ENCODE peak calls at places on chromosomes 5 and 9, in six cellular contexts. Q is RPMI7951; B is NCI-H69; A is HFFc6; R is H9; X is activated naive CD4-positive, alpha-beta T cell treated with Interleukin-2 at 50 U/mL for 16 hours. G is an unnamed sample.

GRCh38 chr5:142843029-142843905 is 73.1 kb downstream of the ARHGAP26 start:
- DNase-seq in A (no peak), R (no peak), X (no peak), B (no peak), Q (no peak), G (no peak)

GRCh38 chr9:90916147-90916734 is 114.6 kb downstream of the SYK start:
- DNase-seq in A (no peak), R (no peak), X (no peak), B (no peak), Q (no peak), G (no peak)

GRCh38 chr9:69379250-69379982 is 54.4 kb downstream of the ENTREP1 start:
- DNase-seq in A (peak; percentile 11), X (no peak), Q (peak; percentile 80), R (no peak), B (no peak), G (peak; percentile 21)

GRCh38 chr5:11047051-11047450 is 286.0 kb upstream of the DAP start:
- DNase-seq in Q (peak; percentile 46), X (no peak), B (no peak), A (no peak), R (no peak), G (no peak)

GRCh38 chr5:1546556-1546955 is 22.8 kb upstream of the LPCAT1 start:
- DNase-seq in B (no peak), R (no peak), A (no peak), X (no peak), Q (no peak), G (no peak)

GRCh38 chr5:103919526-103919925 is 356.9 kb upstream of the NUDT12 start:
- DNase-seq in B (no peak), X (no peak), R (no peak), A (no peak), Q (no peak), G (peak; percentile 10)

GRCh38 chr9:135215571-135216161 is 128.2 kb downstream of the OLFM1 start:
- DNase-seq in Q (peak; percentile 21), B (peak; percentile 72), X (no peak), R (no peak), A (no peak), G (peak; percentile 58)

GRCh38 chr9:129757045-129757444 is 4.2 kb upstream of the PTGES start:
- DNase-seq in A (no peak), X (no peak), R (no peak), B (no peak), Q (no peak), G (no peak)

GRCh38 chr5:1262381-1262780 is 32.5 kb downstream of the TERT start:
- DNase-seq in R (no peak), Q (peak; percentile 4), X (no peak), B (no peak), A (no peak), G (no peak)

GRCh38 chr9:130975156-130975555 is 33.8 kb upstream of the LAMC3 start:
- DNase-seq in Q (no peak), B (no peak), A (no peak), R (no peak), X (no peak), G (no peak)

GRCh38 chr5:36659406-36659805 is 53.0 kb downstream of the SLC1A3 start:
- DNase-seq in R (no peak), Q (no peak), X (no peak), B (no peak), A (no peak), G (no peak)

GRCh38 chr5:99025298-99026045 is 96.7 kb upstream of the CHD1 start:
- DNase-seq in B (no peak), Q (no peak), A (no peak), R (no peak), X (no peak), G (peak; percentile 51)

GRCh38 chr5:179314606-179315355 is 30.5 kb downstream of the ADAMTS2 start:
- DNase-seq in X (no peak), R (no peak), B (no peak), Q (no peak), A (no peak), G (no peak)

GRCh38 chr9:38083858-38084555 is 15.0 kb upstream of the SHB start:
- DNase-seq in B (no peak), X (no peak), Q (peak; percentile 63), A (no peak), R (no peak), G (no peak)

GRCh38 chr9:123225374-123225813 is 43.0 kb downstream of the STRBP start:
- DNase-seq in Q (peak; percentile 72), X (peak; percentile 66), A (peak; percentile 72), B (peak; percentile 69), R (peak; percentile 71), G (peak; percentile 57)

GRCh38 chr5:152532714-152533113 is 127.6 kb upstream of the NMUR2 start:
- DNase-seq in A (peak; percentile 62), X (no peak), Q (peak; percentile 39), R (no peak), B (peak; percentile 85), G (peak; percentile 74)

GRCh38 chr5:20276959-20277263 is 288.9 kb upstream of the CDH18 start:
- DNase-seq in A (no peak), R (peak; percentile 31), Q (no peak), B (no peak), X (no peak), G (no peak)

GRCh38 chr5:71573611-71574010 is 13.5 kb upstream of the MCCC2 start:
- DNase-seq in A (no peak), X (no peak), B (no peak), Q (no peak), R (no peak), G (peak; percentile 53)

GRCh38 chr5:87127956-87128687 is 139.6 kb upstream of the RASA1 start:
- DNase-seq in B (peak; percentile 6), Q (peak; percentile 43), A (peak; percentile 27), X (no peak), R (no peak), G (no peak)

GRCh38 chr9:101037433-101037832 is 8.9 kb downstream of the PLPPR1 start:
- DNase-seq in R (no peak), X (no peak), A (no peak), Q (no peak), B (no peak), G (peak; percentile 45)

GRCh38 chr5:58266402-58266801 is 193.5 kb downstream of the PLK2 start:
- DNase-seq in Q (peak; percentile 8), R (no peak), B (no peak), X (no peak), A (no peak), G (no peak)

GRCh38 chr9:81498576-81498975 is 190.8 kb downstream of the TLE1 start:
- DNase-seq in R (no peak), Q (no peak), B (no peak), A (no peak), X (no peak), G (no peak)

GRCh38 chr5:119329701-119330100 is 26.1 kb upstream of the TNFAIP8 start:
- DNase-seq in A (no peak), B (peak; percentile 40), Q (no peak), R (no peak), X (no peak), G (no peak)

GRCh38 chr5:124664287-124664686 is 82.2 kb downstream of the ZNF608 start:
- DNase-seq in R (no peak), B (no peak), A (no peak), X (no peak), Q (no peak), G (no peak)

GRCh38 chr9:86838883-86839497 is 108.3 kb downstream of the GAS1 start:
- DNase-seq in A (no peak), B (no peak), Q (no peak), X (no peak), R (no peak), G (no peak)

GRCh38 chr5:124289122-124289521 is 457.3 kb downstream of the ZNF608 start:
- DNase-seq in B (peak; percentile 72), X (no peak), Q (no peak), A (no peak), R (no peak), G (no peak)

GRCh38 chr5:16983022-16983639 is 47.0 kb upstream of the MYO10 start:
- DNase-seq in Q (peak; percentile 60), R (no peak), A (no peak), X (no peak), B (no peak), G (peak; percentile 58)

GRCh38 chr5:125357660-125358059 is 611.2 kb upstream of the ZNF608 start:
- DNase-seq in X (no peak), A (no peak), B (peak; percentile 93), R (no peak), Q (peak; percentile 73), G (no peak)

GRCh38 chr5:43065384-43066230 is 25.5 kb upstream of the ANXA2R start:
- DNase-seq in R (no peak), A (peak; percentile 58), B (peak; percentile 66), Q (peak; percentile 66), X (peak; percentile 66), G (peak; percentile 84)

GRCh38 chr9:123360161-123361085 is 4.4 kb downstream of the CRB2 start:
- DNase-seq in Q (no peak), X (peak; percentile 17), A (no peak), R (peak; percentile 99), B (peak; percentile 90), G (peak; percentile 95)

GRCh38 chr5:58794875-58795274 is 212.0 kb downstream of the RAB3C start:
- DNase-seq in B (no peak), A (no peak), X (peak; percentile 25), Q (peak; percentile 1), R (no peak), G (no peak)

GRCh38 chr9:128702949-128703615 is 779 bp downstream of the PKN3 start:
- DNase-seq in R (peak; percentile 63), Q (peak; percentile 26), X (peak; percentile 31), B (peak; percentile 80), A (no peak), G (peak; percentile 72)

GRCh38 chr5:108003178-108003577 is 332.4 kb upstream of the EFNA5 start:
- DNase-seq in R (no peak), A (peak; percentile 4), Q (peak; percentile 73), B (peak; percentile 51), X (no peak), G (peak; percentile 24)

GRCh38 chr9:76456202-76456926 is 2.6 kb upstream of the GCNT1 start:
- DNase-seq in A (no peak), R (peak; percentile 65), B (peak; percentile 98), Q (peak; percentile 13), X (peak; percentile 25), G (peak; percentile 89)

GRCh38 chr5:38557309-38557710 is 864 bp upstream of the LIFR start:
- DNase-seq in X (no peak), A (no peak), Q (no peak), R (no peak), B (no peak), G (no peak)

GRCh38 chr5:132387649-132388117 is 18.2 kb downstream of the SLC22A5 start:
- DNase-seq in R (no peak), B (no peak), X (no peak), Q (peak; percentile 99), A (peak; percentile 96), G (peak; percentile 65)

GRCh38 chr5:79077680-79078365 is 8.3 kb downstream of the BHMT2 start:
- DNase-seq in R (no peak), Q (no peak), B (no peak), X (no peak), A (no peak), G (peak; percentile 74)